ENCODE peak calls at places on chromosome 6, in six cellular contexts. Y is A549, D is endothelial cell of umbilical vein, P is GM12878, R is HepG2, T is K562. X is an unnamed sample.

GRCh38 chr6:87155920-87156600 is 695 bp downstream of the ZNF292 start:
- DNase-seq in Y (peak), D (peak), P (no peak), R (peak), T (peak), X (peak)

GRCh38 chr6:16136536-16137450 is 7.9 kb downstream of the MYLIP start:
- DNase-seq in Y (peak), D (peak), P (no peak), R (no peak), T (no peak), X (peak)

GRCh38 chr6:134750669-134751068 is 199.2 kb downstream of the ALDH8A1 start:
- DNase-seq in Y (no peak), D (no peak), P (no peak), R (no peak), T (no peak), X (no peak)

GRCh38 chr6:106372838-106373501 is 12.5 kb downstream of the CRYBG1 start:
- DNase-seq in Y (no peak), D (no peak), P (no peak), R (no peak), T (no peak), X (no peak)

GRCh38 chr6:166498228-166498627 is 88.2 kb downstream of the RAMACL start:
- DNase-seq in Y (no peak), D (no peak), P (no peak), R (no peak), T (no peak), X (no peak)

GRCh38 chr6:128518531-128519131 is 1.8 kb downstream of the PTPRK start:
- DNase-seq in Y (no peak), D (peak), P (no peak), R (no peak), T (no peak), X (no peak)

GRCh38 chr6:87697581-87698552 is 4.2 kb downstream of the AKIRIN2 start:
- DNase-seq in Y (no peak), D (peak), P (no peak), R (no peak), T (no peak), X (no peak)

GRCh38 chr6:19697744-19698290 is 139.4 kb upstream of the ID4 start:
- DNase-seq in Y (no peak), D (no peak), P (no peak), R (no peak), T (no peak), X (peak)

GRCh38 chr6:113600556-113601339 is 256.4 kb upstream of the MARCKS start:
- DNase-seq in Y (no peak), D (no peak), P (no peak), R (no peak), T (no peak), X (peak)

GRCh38 chr6:169291639-169292339 is 38.1 kb upstream of the THBS2 start:
- DNase-seq in Y (peak), D (no peak), P (no peak), R (peak), T (no peak), X (no peak)

GRCh38 chr6:84546427-84546914 is 217.9 kb downstream of the TBX18 start:
- DNase-seq in Y (no peak), D (no peak), P (peak), R (no peak), T (no peak), X (peak)

GRCh38 chr6:142913511-142914047 is 31.4 kb downstream of the HIVEP2 start:
- DNase-seq in Y (no peak), D (no peak), P (peak), R (no peak), T (no peak), X (peak)

GRCh38 chr6:33885121-33886057 is 81.6 kb upstream of the MLN start:
- DNase-seq in Y (peak), D (peak), P (no peak), R (no peak), T (no peak), X (peak)

GRCh38 chr6:158072083-158072721 is 90.5 kb downstream of the SYNJ2 start:
- DNase-seq in Y (peak), D (peak), P (peak), R (peak), T (peak), X (peak)

GRCh38 chr6:121522265-121522664 is 86.8 kb downstream of the GJA1 start:
- DNase-seq in Y (peak), D (peak), P (no peak), R (no peak), T (no peak), X (no peak)

GRCh38 chr6:145276746-145277145 is 458.6 kb downstream of the EPM2A start:
- DNase-seq in Y (no peak), D (no peak), P (no peak), R (no peak), T (no peak), X (no peak)

GRCh38 chr6:148431413-148431812 is 88.8 kb downstream of the SASH1 start:
- DNase-seq in Y (no peak), D (no peak), P (no peak), R (no peak), T (no peak), X (no peak)

GRCh38 chr6:41600499-41601247 is 37.6 kb upstream of the MDFI start:
- DNase-seq in Y (no peak), D (no peak), P (no peak), R (no peak), T (no peak), X (no peak)

GRCh38 chr6:38973178-38974057 is 75.2 kb upstream of the GLP1R start:
- DNase-seq in Y (peak), D (peak), P (peak), R (peak), T (peak), X (peak)

GRCh38 chr6:33583591-33584155 is 3.6 kb upstream of the BAK1 start:
- DNase-seq in Y (peak), D (no peak), P (no peak), R (peak), T (peak), X (no peak)

GRCh38 chr6:44016131-44016870 is 111.0 kb downstream of the MRPL14 start:
- DNase-seq in Y (no peak), D (no peak), P (no peak), R (no peak), T (no peak), X (no peak)

GRCh38 chr6:104579464-104579863 is 280.3 kb downstream of the HACE1 start:
- DNase-seq in Y (no peak), D (no peak), P (no peak), R (no peak), T (no peak), X (no peak)

GRCh38 chr6:163494279-163494727 is 79.8 kb downstream of the QKI start:
- DNase-seq in Y (peak), D (no peak), P (no peak), R (no peak), T (no peak), X (no peak)

GRCh38 chr6:14088600-14089168 is 28.9 kb upstream of the CD83 start:
- DNase-seq in Y (peak), D (no peak), P (no peak), R (no peak), T (no peak), X (no peak)

GRCh38 chr6:166252601-166253000 is 55.6 kb downstream of the PRR18 start:
- DNase-seq in Y (no peak), D (no peak), P (no peak), R (no peak), T (no peak), X (no peak)

GRCh38 chr6:101761124-101761601 is 367.7 kb downstream of the GRIK2 start:
- DNase-seq in Y (peak), D (no peak), P (no peak), R (no peak), T (no peak), X (peak)

GRCh38 chr6:27092316-27092692 is 155.2 kb upstream of the PRSS16 start:
- DNase-seq in Y (no peak), D (no peak), P (no peak), R (no peak), T (no peak), X (no peak)

GRCh38 chr6:14317616-14318015 is 200.0 kb downstream of the CD83 start:
- DNase-seq in Y (no peak), D (no peak), P (no peak), R (no peak), T (no peak), X (no peak)

GRCh38 chr6:170096803-170097504 is 193.9 kb downstream of the DLL1 start:
- DNase-seq in Y (no peak), D (no peak), P (no peak), R (no peak), T (no peak), X (no peak)

GRCh38 chr6:44641344-44641743 is 253.8 kb downstream of the CDC5L start:
- DNase-seq in Y (no peak), D (no peak), P (no peak), R (no peak), T (no peak), X (no peak)

GRCh38 chr6:144782634-144783033 is 497.5 kb downstream of the UTRN start:
- DNase-seq in Y (no peak), D (no peak), P (no peak), R (no peak), T (no peak), X (no peak)

GRCh38 chr6:136113736-136114173 is 136.4 kb downstream of the MTFR2 start:
- DNase-seq in Y (peak), D (peak), P (no peak), R (no peak), T (no peak), X (peak)

GRCh38 chr6:47567586-47567985 is 90.0 kb downstream of the CD2AP start:
- DNase-seq in Y (no peak), D (no peak), P (no peak), R (no peak), T (no peak), X (no peak)

GRCh38 chr6:147906361-147906760 is 397.9 kb downstream of the SAMD5 start:
- DNase-seq in Y (no peak), D (no peak), P (no peak), R (no peak), T (no peak), X (no peak)

GRCh38 chr6:33424855-33425667 is 5.2 kb downstream of the SYNGAP1 start:
- DNase-seq in Y (no peak), D (no peak), P (no peak), R (no peak), T (peak), X (no peak)

GRCh38 chr6:18021166-18021850 is 33.9 kb upstream of the KIF13A start:
- DNase-seq in Y (no peak), D (no peak), P (no peak), R (no peak), T (no peak), X (no peak)
- TF ChIP-seq MAX in Y (no peak), D (no peak), P (no peak), R (no peak), T (no peak), X (no peak)

DNA sequence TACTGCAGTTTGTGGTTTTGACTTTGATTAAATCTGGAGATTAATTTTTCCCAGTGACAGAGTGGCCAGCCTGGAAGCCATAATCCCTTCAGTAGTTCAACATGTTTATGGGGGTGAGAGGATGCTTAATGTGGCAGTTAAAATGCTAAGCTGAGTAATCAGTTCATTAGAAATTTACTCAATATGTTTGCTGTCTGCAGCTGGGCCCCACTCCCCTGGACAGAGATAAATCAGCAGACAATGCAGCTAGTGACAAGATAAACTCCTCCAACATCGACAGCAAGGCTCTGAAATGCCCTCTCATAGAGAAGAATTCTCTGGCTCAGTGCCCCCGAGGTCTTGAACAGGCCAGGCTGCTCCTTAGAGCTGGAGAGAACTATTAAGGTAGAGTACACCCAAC is 101.9 kb downstream of the LRFN2 start:
- DNase-seq in Y (no peak), D (no peak), P (no peak), R (no peak), T (no peak), X (no peak)
- TF ChIP-seq MYC in Y (no peak), D (no peak), P (no peak), R (no peak), T (no peak), X (no peak)

GRCh38 chr6:109292983-109293586 is 89.2 kb downstream of the CD164 start:
- DNase-seq in Y (no peak), D (no peak), P (no peak), R (no peak), T (no peak), X (no peak)

GRCh38 chr6:109291893-109292292 is 90.4 kb downstream of the CD164 start:
- DNase-seq in Y (no peak), D (no peak), P (no peak), R (no peak), T (no peak), X (no peak)

GRCh38 chr6:109295109-109295765 is 87.0 kb downstream of the CD164 start:
- DNase-seq in Y (no peak), D (no peak), P (no peak), R (peak), T (no peak), X (no peak)

GRCh38 chr6:109292420-109292819 is 89.8 kb downstream of the CD164 start:
- DNase-seq in Y (no peak), D (no peak), P (no peak), R (no peak), T (peak), X (no peak)

GRCh38 chr6:109290143-109290931 is 91.9 kb downstream of the CD164 start:
- DNase-seq in Y (no peak), D (no peak), P (no peak), R (no peak), T (no peak), X (no peak)
- TF ChIP-seq POLR2A in Y (no peak), D (no peak), P (no peak), R (no peak), T (no peak), X (no peak)

GRCh38 chr6:67884442-67884841 is 750.6 kb upstream of the ADGRB3 start:
- DNase-seq in Y (no peak), D (no peak), P (no peak), R (no peak), T (no peak), X (no peak)

GRCh38 chr6:67886036-67886707 is 748.9 kb upstream of the ADGRB3 start:
- DNase-seq in Y (no peak), D (no peak), P (no peak), R (no peak), T (no peak), X (no peak)

GRCh38 chr6:67883500-67884366 is 751.3 kb upstream of the ADGRB3 start:
- DNase-seq in Y (no peak), D (no peak), P (no peak), R (no peak), T (no peak), X (no peak)

GRCh38 chr6:67886840-67887292 is 748.2 kb upstream of the ADGRB3 start:
- DNase-seq in Y (no peak), D (no peak), P (no peak), R (no peak), T (no peak), X (no peak)

DNA sequence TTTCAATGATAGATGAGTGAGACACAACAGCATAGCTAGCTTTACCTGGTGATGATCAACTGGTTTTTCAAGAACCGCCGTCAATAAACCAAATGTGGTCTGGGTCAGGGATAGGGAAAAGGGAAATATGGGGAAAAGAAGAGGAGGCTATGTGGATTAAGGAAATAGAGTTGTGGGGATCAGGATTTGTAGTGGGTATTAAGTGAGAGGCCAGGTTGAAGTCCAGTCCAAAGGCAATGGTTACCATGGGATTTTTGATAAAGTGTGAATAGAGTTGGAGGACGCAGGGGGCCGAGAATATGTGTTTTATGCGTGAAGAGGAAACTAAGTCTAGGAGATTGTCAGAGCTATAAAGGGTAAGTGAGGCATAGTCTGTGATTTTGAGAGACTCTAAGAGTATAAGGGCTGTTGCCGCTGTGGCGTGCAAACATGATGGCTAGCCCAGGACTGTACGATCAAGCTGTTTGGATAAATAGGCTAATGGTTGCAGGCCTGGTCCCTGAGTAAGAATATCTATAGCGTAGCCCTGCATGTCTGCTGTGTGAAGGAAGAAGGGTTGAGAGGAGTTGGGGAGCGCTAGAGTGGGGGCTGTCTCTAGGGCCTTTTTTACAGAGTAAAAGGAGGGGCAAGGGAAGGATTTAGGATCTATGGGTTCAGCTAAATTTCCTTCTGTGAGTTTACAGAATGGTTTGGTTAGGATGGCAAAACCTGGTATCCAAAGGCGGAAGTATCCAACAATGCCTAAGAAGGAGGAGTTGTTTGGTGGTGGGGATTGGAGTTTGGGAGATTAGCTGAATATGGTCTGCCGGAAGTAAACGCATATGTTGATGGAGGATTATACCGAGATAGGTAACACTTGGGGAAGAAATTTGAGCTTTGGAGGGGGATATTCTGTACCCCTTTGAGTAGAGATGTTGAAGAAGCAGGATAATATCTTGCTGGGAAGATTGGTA is 749.7 kb upstream of the ADGRB3 start:
- DNase-seq in Y (no peak), D (no peak), P (no peak), R (no peak), T (no peak), X (no peak)
- TF ChIP-seq MAX in Y (no peak), D (no peak), P (no peak), R (no peak), T (no peak), X (no peak)

GRCh38 chr6:82220167-82220566 is 27.4 kb downstream of the IBTK start:
- DNase-seq in Y (no peak), D (no peak), P (no peak), R (no peak), T (no peak), X (no peak)
- TF ChIP-seq MYC in Y (no peak), D (no peak), P (no peak), R (no peak), T (no peak), X (no peak)

DNA sequence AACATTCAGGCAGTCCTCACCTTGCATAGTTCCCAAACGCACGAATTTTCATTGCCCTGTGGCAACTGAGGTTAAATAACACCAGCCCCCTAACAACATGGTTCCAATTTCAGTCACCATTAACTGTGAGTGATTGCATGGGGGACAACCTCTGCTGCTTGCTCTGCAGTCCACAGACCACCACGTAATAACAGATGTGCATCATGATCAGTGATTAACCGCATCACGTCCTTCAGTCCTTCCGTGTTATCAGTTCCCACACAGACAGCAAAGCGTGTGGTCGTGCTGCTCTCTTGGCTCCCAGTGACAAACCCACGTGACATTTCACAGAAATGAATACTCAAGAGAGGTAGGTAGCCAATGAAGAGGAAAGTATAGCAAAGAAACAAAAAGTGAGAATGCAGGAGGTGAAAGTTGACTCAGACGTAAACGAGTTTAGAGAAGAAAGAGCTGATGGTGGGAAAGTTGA is 95.9 kb downstream of the LY86 start:
- DNase-seq in Y (no peak), D (no peak), P (peak), R (no peak), T (peak), X (peak)
- TF ChIP-seq POLR2A in Y (no peak), D (no peak), P (peak), R (no peak), T (no peak), X (no peak)

DNA sequence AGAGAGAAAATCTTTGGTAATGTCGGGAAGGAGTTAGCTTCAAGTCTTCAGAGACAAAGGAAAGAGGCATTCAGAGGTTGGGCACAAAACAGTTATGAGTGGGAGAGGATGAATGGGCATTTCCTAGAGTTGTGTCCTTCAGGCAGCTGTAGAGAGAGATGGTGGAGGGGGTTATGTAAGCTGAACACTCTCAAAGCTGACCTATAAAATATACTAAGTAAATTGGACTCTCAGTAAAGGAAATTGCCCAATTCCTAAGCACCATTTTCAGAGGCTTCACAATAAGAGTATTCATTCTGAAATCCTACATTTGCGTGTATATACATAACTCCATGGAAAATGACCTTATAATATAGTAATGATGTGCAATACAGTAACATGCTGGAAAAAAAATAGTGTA is 161.2 kb downstream of the KCNQ5 start:
- DNase-seq in Y (no peak), D (no peak), P (no peak), R (no peak), T (no peak), X (peak)
- TF ChIP-seq MAX in Y (no peak), D (no peak), P (no peak), R (no peak), T (no peak), X (no peak)

GRCh38 chr6:8061736-8062135 is 2.5 kb downstream of the BLOC1S5 start:
- DNase-seq in Y (no peak), D (no peak), P (no peak), R (no peak), T (no peak), X (no peak)

GRCh38 chr6:8066108-8066507 is 1.9 kb upstream of the BLOC1S5 start:
- DNase-seq in Y (no peak), D (no peak), P (no peak), R (no peak), T (no peak), X (peak)

GRCh38 chr6:8064638-8065518 is 689 bp upstream of the BLOC1S5 start:
- DNase-seq in Y (no peak), D (no peak), P (no peak), R (peak), T (no peak), X (peak)

GRCh38 chr6:8063762-8064637 is at the start of gene BLOC1S5:
- DNase-seq in Y (peak), D (peak), P (peak), R (peak), T (peak), X (peak)

GRCh38 chr6:8065519-8065911 is 1.3 kb upstream of the BLOC1S5 start:
- DNase-seq in Y (no peak), D (no peak), P (peak), R (no peak), T (no peak), X (no peak)
- TF ChIP-seq MYC in Y (no peak), D (no peak), P (no peak), R (no peak), T (no peak), X (no peak)